ENCODE peak calls at places on chromosomes 5 and 9, in five cellular contexts. T, I, M, X and C are unnamed samples.

GRCh38 chr5:62143268-62144229 is 162.5 kb upstream of the KIF2A start:
- DNase-seq in T (no peak), I (no peak), M (no peak), X (no peak), C (no peak)

GRCh38 chr5:74594172-74595040 is 46.1 kb downstream of the ENC1 start:
- DNase-seq in T (no peak), I (no peak), M (no peak), X (no peak), C (no peak)

GRCh38 chr9:15136646-15137045 is 170.4 kb downstream of the TTC39B start:
- DNase-seq in T (no peak), I (no peak), M (no peak), X (no peak), C (no peak)

GRCh38 chr5:155938051-155938450 is 388.9 kb upstream of the SGCD start:
- DNase-seq in T (no peak), I (no peak), M (no peak), X (no peak), C (no peak)

GRCh38 chr5:80239680-80240367 is 16.0 kb downstream of the SERINC5 start:
- DNase-seq in T (no peak), I (no peak), M (no peak), X (no peak), C (no peak)

GRCh38 chr5:12292610-12293204 is 388.5 kb upstream of the CTNND2 start:
- DNase-seq in T (no peak), I (no peak), M (no peak), X (no peak), C (no peak)

GRCh38 chr5:106127341-106127781 is 1543.4 kb downstream of the EFNA5 start:
- DNase-seq in T (no peak), I (no peak), M (no peak), X (no peak), C (no peak)

GRCh38 chr9:21831841-21832509 is 29.5 kb downstream of the MTAP start:
- DNase-seq in T (no peak), I (no peak), M (no peak), X (no peak), C (no peak)

GRCh38 chr5:135891280-135891679 is 4.4 kb downstream of the IL9 start:
- DNase-seq in T (no peak), I (no peak), M (no peak), X (no peak), C (no peak)

GRCh38 chr5:74497706-74498105 is 142.8 kb downstream of the ENC1 start:
- DNase-seq in T (no peak), I (no peak), M (no peak), X (no peak), C (no peak)

GRCh38 chr9:78962186-78962585 is 609.6 kb upstream of the TLE4 start:
- DNase-seq in T (no peak), I (no peak), M (no peak), X (no peak), C (no peak)

GRCh38 chr9:78963911-78964310 is 607.9 kb upstream of the TLE4 start:
- DNase-seq in T (no peak), I (no peak), M (no peak), X (no peak), C (no peak)

GRCh38 chr9:78954286-78954685 is 617.5 kb upstream of the TLE4 start:
- DNase-seq in T (no peak), I (no peak), M (no peak), X (no peak), C (no peak)

GRCh38 chr9:78958887-78959286 is 612.9 kb upstream of the TLE4 start:
- DNase-seq in T (no peak), I (no peak), M (no peak), X (no peak), C (no peak)
- TF ChIP-seq CTCF in T (no peak), I (no peak), M (no peak), X (no peak), C (no peak)

GRCh38 chr5:42992035-42992570 is 48.0 kb downstream of the ANXA2R start:
- DNase-seq in T (peak), I (peak), M (peak), X (peak), C (peak)

GRCh38 chr5:42995152-42995751 is 44.9 kb downstream of the ANXA2R start:
- DNase-seq in T (no peak), I (no peak), M (no peak), X (no peak), C (no peak)

GRCh38 chr5:42993516-42994284 is 46.4 kb downstream of the ANXA2R start:
- DNase-seq in T (no peak), I (peak), M (no peak), X (no peak), C (peak)

GRCh38 chr5:42991477-42992034 is 48.6 kb downstream of the ANXA2R start:
- DNase-seq in T (no peak), I (no peak), M (peak), X (no peak), C (no peak)

DNA sequence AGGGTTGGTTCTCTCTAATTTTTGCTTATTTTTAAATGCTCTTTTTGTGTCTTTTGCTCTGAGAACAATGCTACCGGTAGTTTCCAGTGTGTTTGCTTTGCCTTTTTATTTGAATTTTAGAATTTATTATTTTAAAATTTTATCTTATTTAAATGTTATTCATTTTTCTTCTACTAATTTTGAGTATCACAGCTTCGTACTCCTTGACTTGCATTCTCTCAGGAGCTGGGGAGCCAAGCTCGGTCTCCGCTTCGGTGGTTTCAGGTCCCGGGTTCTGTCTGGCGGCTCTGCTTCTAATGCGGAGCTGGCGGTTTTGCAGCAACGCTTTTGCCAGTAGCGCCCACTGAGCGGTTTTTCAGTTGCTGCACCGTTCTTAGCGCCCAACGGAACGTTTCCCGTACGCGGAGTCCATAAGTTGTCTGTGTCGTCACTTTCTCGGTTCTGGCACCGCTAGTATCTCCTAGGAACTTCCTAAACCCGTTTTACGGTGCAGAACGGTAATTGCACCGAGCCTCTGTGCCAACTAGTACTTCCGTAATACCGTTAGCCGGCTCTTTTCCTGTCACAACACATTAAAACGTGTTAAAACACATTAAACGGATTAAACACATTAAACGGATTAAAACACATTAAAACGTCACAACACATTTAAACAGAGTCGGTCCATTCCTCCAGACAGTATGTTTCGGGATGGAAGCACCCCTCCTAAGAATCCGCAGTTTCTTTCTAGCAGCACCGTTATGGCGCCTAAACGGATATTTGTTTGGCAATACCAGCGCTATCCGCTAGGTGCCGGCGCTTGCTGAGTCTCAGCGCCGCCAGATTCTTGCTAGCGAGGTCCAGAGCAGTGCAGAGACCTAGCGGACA is 45.6 kb downstream of the ANXA2R start:
- DNase-seq in T (peak), I (peak), M (peak), X (peak), C (peak)
- TF ChIP-seq CTCF in T (peak), I (peak), M (peak), X (peak), C (peak)

GRCh38 chr9:38641142-38641541 is 20.7 kb upstream of the ANKRD18A start:
- DNase-seq in T (no peak), I (no peak), M (no peak), X (no peak), C (no peak)

GRCh38 chr9:38643456-38644173 is 23.2 kb upstream of the ANKRD18A start:
- DNase-seq in T (no peak), I (no peak), M (no peak), X (no peak), C (no peak)

GRCh38 chr9:38644601-38645000 is 24.2 kb upstream of the ANKRD18A start:
- DNase-seq in T (no peak), I (no peak), M (no peak), X (no peak), C (no peak)

GRCh38 chr9:38642951-38643350 is 22.6 kb upstream of the ANKRD18A start:
- DNase-seq in T (no peak), I (no peak), M (no peak), X (no peak), C (no peak)

GRCh38 chr9:38641985-38642864 is 21.8 kb upstream of the ANKRD18A start:
- DNase-seq in T (peak), I (no peak), M (no peak), X (no peak), C (no peak)
- TF ChIP-seq CTCF in T (peak), I (peak), M (no peak), X (no peak), C (no peak)

GRCh38 chr9:129720865-129721545 is 31.8 kb downstream of the PTGES start:
- DNase-seq in T (no peak), I (no peak), M (no peak), X (no peak), C (no peak)
- TF ChIP-seq CTCF in T (no peak), I (no peak), M (no peak), X (no peak), C (no peak)

DNA sequence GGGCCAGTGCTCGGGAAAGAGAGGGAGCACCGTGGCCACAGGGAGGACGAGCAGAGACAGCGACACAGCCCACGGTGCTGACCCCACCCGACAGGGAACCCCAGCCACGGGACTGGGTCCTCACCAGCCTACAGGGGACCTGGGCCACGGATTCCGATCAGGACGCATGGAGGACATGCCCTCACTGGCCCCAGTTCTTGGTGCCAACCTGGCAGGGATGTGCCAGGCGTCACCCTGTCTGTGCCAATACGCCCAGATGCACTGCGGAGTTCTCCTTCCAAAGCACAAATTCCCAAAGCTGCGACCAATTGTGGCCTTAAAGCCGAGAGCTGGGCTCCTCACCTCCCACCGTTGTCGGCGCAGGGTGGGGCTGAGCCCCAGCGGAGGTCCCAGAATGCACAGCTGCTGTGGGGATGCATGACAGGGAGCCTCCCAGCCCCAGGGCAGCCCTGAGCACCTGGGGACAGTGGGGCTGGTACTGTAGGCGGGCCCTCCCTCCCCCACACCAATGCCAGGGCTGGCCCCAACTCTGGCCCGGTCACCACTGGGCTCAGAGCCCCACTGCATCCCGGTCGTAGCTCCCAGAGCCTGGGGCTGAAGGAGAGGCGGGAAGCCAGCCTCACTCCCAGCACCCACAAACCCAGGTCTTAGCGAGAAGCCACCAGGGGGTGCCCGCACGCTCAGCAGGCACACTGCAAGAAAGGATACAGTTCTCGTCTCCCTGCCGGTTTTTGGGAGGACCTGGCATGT is 44.2 kb downstream of the NKD2 start:
- DNase-seq in T (no peak), I (no peak), M (no peak), X (no peak), C (no peak)
- TF ChIP-seq CTCF in T (no peak), I (no peak), M (no peak), X (no peak), C (no peak)